ENCODE peak calls at places on chromosomes 2 and 18, in seven cellular contexts. C is GM23248, F is HCT116, U is endodermal cell, I is neuronal stem cell, D is neural progenitor cell, O is K562. H is an unnamed sample.

GRCh38 chr2:168006538-168006937 is 240.9 kb downstream of the STK39 start:
- DNase-seq in C (no peak), F (no peak), U (no peak), I (no peak), D (no peak), O (no peak), H (no peak)

GRCh38 chr18:61679836-61680235 is 213.0 kb downstream of the RNF152 start:
- DNase-seq in C (peak; percentile 43), F (no peak), U (no peak), I (no peak), D (no peak), O (no peak), H (no peak)

GRCh38 chr18:77140439-77141109 is 8.0 kb upstream of the MBP start:
- DNase-seq in C (no peak), F (no peak), U (no peak), I (no peak), D (no peak), O (no peak), H (no peak)

GRCh38 chr18:59551902-59552635 is 145.2 kb downstream of the CCBE1 start:
- DNase-seq in C (no peak), F (no peak), U (no peak), I (no peak), D (no peak), O (no peak), H (no peak)

GRCh38 chr2:98479959-98480524 is 35.4 kb downstream of the INPP4A start:
- DNase-seq in C (peak; percentile 83), F (no peak), U (no peak), I (no peak), D (no peak), O (no peak), H (peak; percentile 46)

GRCh38 chr2:64311948-64312621 is 141.9 kb upstream of the LGALSL start:
- DNase-seq in C (peak; percentile 97), F (peak; percentile 71), U (peak; percentile 71), I (peak; percentile 54), D (peak; percentile 78), O (no peak), H (peak; percentile 73)

GRCh38 chr2:164810843-164811242 is 30.8 kb downstream of the COBLL1 start:
- DNase-seq in C (peak; percentile 19), F (no peak), U (no peak), I (no peak), D (no peak), O (no peak), H (no peak)

GRCh38 chr2:174209325-174209724 is 39.0 kb downstream of the OLA1 start:
- DNase-seq in C (no peak), F (no peak), U (no peak), I (no peak), D (no peak), O (no peak), H (no peak)

GRCh38 chr18:49890041-49890440 is 76.7 kb upstream of the ACAA2 start:
- DNase-seq in C (no peak), F (no peak), U (peak; percentile 60), I (no peak), D (no peak), O (no peak), H (peak; percentile 64)

GRCh38 chr2:44793322-44793870 is 148.1 kb upstream of the SIX3 start:
- DNase-seq in C (peak; percentile 48), F (no peak), U (peak; percentile 84), I (no peak), D (peak; percentile 69), O (no peak), H (peak; percentile 69)

GRCh38 chr2:85376291-85377065 is 21.9 kb downstream of the ELMOD3 start:
- DNase-seq in C (peak; percentile 25), F (no peak), U (no peak), I (no peak), D (no peak), O (no peak), H (no peak)

GRCh38 chr2:127451981-127452380 is 33.8 kb downstream of the PROC start:
- DNase-seq in C (no peak), F (no peak), U (no peak), I (no peak), D (no peak), O (no peak), H (no peak)

GRCh38 chr2:86608832-86609231 is 14.8 kb downstream of the RNF103 start:
- DNase-seq in C (no peak), F (no peak), U (no peak), I (no peak), D (no peak), O (no peak), H (no peak)

GRCh38 chr2:86613515-86613914 is 10.2 kb downstream of the RNF103 start:
- DNase-seq in C (no peak), F (no peak), U (no peak), I (no peak), D (no peak), O (no peak), H (no peak)

GRCh38 chr2:86616502-86616901 is 7.2 kb downstream of the RNF103 start:
- DNase-seq in C (no peak), F (no peak), U (no peak), I (no peak), D (no peak), O (no peak), H (no peak)

GRCh38 chr2:86615596-86615995 is 8.1 kb downstream of the RNF103 start:
- DNase-seq in C (no peak), F (no peak), U (no peak), I (no peak), D (no peak), O (no peak), H (no peak)

GRCh38 chr2:86610871-86611270 is 12.8 kb downstream of the RNF103 start:
- DNase-seq in C (no peak), F (no peak), U (no peak), I (no peak), D (no peak), O (no peak), H (no peak)
- H3K36me3 ChIP-seq in C (peaks cover 31% of the 10 kb centered on the region), F (no peaks in the 10 kb centered on the region), U (peaks cover 52% of the 10 kb centered on the region), I (peaks cover 72% of the 10 kb centered on the region), D (no peaks in the 10 kb centered on the region), O (peaks cover 3% of the 10 kb centered on the region), H (no peaks in the 10 kb centered on the region)

GRCh38 chr2:233855345-233855744 is 1.0 kb upstream of the HJURP start:
- DNase-seq in C (no peak), F (no peak), U (no peak), I (no peak), D (no peak), O (no peak), H (no peak)
- H3K9ac ChIP-seq in C (peak overlapping the region; percentile 80), F (peak overlapping the region; percentile 99), U (no peak overlapping the region), I (no peak overlapping the region), D (no peak overlapping the region), O (peak overlapping the region; percentile 70), H (no peak overlapping the region)

GRCh38 chr2:9592699-9593098 is 37.1 kb upstream of the ADAM17 start:
- DNase-seq in C (no peak), F (no peak), U (no peak), I (no peak), D (no peak), O (no peak), H (no peak)
- H3K36me3 ChIP-seq in C (peaks cover 36% of the 10 kb centered on the region), F (peaks cover 18% of the 10 kb centered on the region), U (peaks cover 81% of the 10 kb centered on the region), I (peaks cover 87% of the 10 kb centered on the region), D (peaks cover 17% of the 10 kb centered on the region), O (peaks cover 54% of the 10 kb centered on the region), H (no peaks in the 10 kb centered on the region)

GRCh38 chr2:129757915-129758421 is 221.5 kb upstream of the RAB6C start:
- DNase-seq in C (peak; percentile 10), F (no peak), U (peak; percentile 90), I (no peak), D (no peak), O (no peak), H (peak; percentile 77)
- H3K9ac ChIP-seq in C (no peak overlapping the region), F (no peak overlapping the region), U (no peak overlapping the region), I (no peak overlapping the region), D (no peak overlapping the region), O (no peak overlapping the region), H (no peak overlapping the region)

DNA sequence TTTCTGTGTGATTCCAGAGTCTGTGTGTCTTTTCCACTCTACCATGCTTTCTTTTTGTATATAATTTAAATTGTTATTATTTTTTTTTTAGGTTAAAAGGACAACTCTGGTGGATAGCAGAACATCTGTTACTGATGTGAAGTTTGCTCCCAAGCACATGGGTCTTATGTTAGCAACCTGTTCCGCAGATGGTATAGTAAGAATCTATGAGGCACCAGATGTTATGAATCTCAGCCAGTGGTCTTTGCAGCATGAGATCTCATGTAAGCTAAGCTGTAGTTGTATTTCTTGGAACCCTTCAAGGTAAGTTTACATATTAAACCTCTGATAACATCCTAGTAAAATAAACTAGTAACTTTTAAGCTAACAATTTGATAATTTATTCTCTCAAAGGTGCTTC is 15.3 kb downstream of the SEH1L start:
- DNase-seq in C (no peak), F (no peak), U (no peak), I (no peak), D (no peak), O (no peak), H (no peak)
- H3K36me3 ChIP-seq in C (peaks cover 39% of the 10 kb centered on the region), F (peaks cover 41% of the 10 kb centered on the region), U (peaks cover 79% of the 10 kb centered on the region), I (peaks cover 95% of the 10 kb centered on the region), D (peaks cover 25% of the 10 kb centered on the region), O (peaks cover 93% of the 10 kb centered on the region), H (peaks cover 6% of the 10 kb centered on the region)

GRCh38 chr2:30231726-30232026 is 342 bp downstream of the LBH start:
- DNase-seq in C (no peak), F (no peak), U (no peak), I (no peak), D (no peak), O (peak; percentile 55), H (peak; percentile 87)

GRCh38 chr2:30234180-30234971 is 3.0 kb downstream of the LBH start:
- DNase-seq in C (peak; percentile 97), F (no peak), U (peak; percentile 65), I (no peak), D (peak; percentile 58), O (no peak), H (peak; percentile 97)

GRCh38 chr2:30233142-30233961 is 2.0 kb downstream of the LBH start:
- DNase-seq in C (peak; percentile 42), F (no peak), U (peak; percentile 40), I (no peak), D (peak; percentile 54), O (peak; percentile 52), H (peak; percentile 62)

GRCh38 chr2:30232027-30232800 is 880 bp downstream of the LBH start:
- DNase-seq in C (peak; percentile 76), F (no peak), U (peak; percentile 89), I (peak; percentile 44), D (peak; percentile 69), O (peak; percentile 49), H (peak; percentile 72)

DNA sequence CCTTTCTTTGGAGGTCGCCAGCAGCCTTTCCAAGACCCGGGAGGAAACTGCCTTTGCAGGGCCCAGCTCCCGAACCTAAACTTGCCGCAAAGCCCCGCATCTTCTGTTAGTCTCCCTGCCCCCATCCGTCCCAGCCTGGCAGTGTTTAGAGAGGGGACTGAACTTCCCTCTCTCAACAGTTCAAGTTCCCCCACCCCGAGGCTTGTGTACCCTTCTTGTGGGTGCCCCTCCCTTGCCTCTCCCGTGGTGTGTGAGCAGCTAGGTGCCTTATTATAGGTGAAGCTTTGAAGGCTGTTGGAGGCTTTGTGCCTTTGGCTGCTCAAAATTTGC is 1.4 kb downstream of the LBH start:
- DNase-seq in C (no peak), F (no peak), U (no peak), I (no peak), D (no peak), O (no peak), H (peak; percentile 56)
- H3K9ac ChIP-seq in C (peak overlapping the region; percentile 90), F (no peak overlapping the region), U (peak overlapping the region; percentile 94), I (peak overlapping the region; percentile 63), D (no peak overlapping the region), O (peak overlapping the region; percentile 68), H (peak overlapping the region; percentile 95)

GRCh38 chr2:241678307-241678706 is 8.3 kb downstream of the DTYMK start:
- DNase-seq in C (no peak), F (no peak), U (no peak), I (no peak), D (no peak), O (no peak), H (no peak)
- H3K36me3 ChIP-seq in C (peaks cover 3% of the 10 kb centered on the region), F (peaks cover 40% of the 10 kb centered on the region), U (peaks cover 52% of the 10 kb centered on the region), I (peaks cover 100% of the 10 kb centered on the region), D (peaks cover 1% of the 10 kb centered on the region), O (peaks cover 77% of the 10 kb centered on the region), H (peaks cover 16% of the 10 kb centered on the region)

GRCh38 chr2:188634656-188635055 is 339.5 kb upstream of the COL3A1 start:
- DNase-seq in C (no peak), F (no peak), U (no peak), I (no peak), D (no peak), O (no peak), H (no peak)
- H3K9ac ChIP-seq in C (no peak overlapping the region), F (no peak overlapping the region), U (no peak overlapping the region), I (no peak overlapping the region), D (no peak overlapping the region), O (no peak overlapping the region), H (no peak overlapping the region)

H was measured in mesendoderm.